ENCODE peak calls at places on chromosomes 12 and 14, in five cellular contexts. Z, B, C, R and M are unnamed samples.

GRCh38 chr12:67019070-67019469 is 250.1 kb upstream of the CAND1 start:
- DNase-seq in Z (no peak), B (no peak), C (no peak), R (peak; percentile 23), M (no peak)

GRCh38 chr14:90714811-90715210 is 101.4 kb downstream of the TTC7B start:
- DNase-seq in Z (no peak), B (no peak), C (no peak), R (peak; percentile 27), M (no peak)

GRCh38 chr12:11653215-11653753 is 3.8 kb downstream of the ETV6 start:
- DNase-seq in Z (no peak), B (peak; percentile 40), C (no peak), R (no peak), M (no peak)

GRCh38 chr14:69460093-69460701 is 24.3 kb upstream of the PLEKHD1 start:
- DNase-seq in Z (peak; percentile 33), B (peak; percentile 92), C (no peak), R (peak; percentile 86), M (peak; percentile 30)

GRCh38 chr12:18589316-18589715 is 148.5 kb downstream of the PLCZ1 start:
- DNase-seq in Z (no peak), B (no peak), C (no peak), R (peak; percentile 4), M (no peak)

GRCh38 chr14:22836301-22837058 is at the start of gene MMP14:
- DNase-seq in Z (no peak), B (peak; percentile 88), C (no peak), R (peak; percentile 93), M (no peak)

GRCh38 chr12:31007636-31008175 is 66.0 kb upstream of the DDX11 start:
- DNase-seq in Z (no peak), B (no peak), C (no peak), R (no peak), M (no peak)

GRCh38 chr14:30928462-30928861 is 54.1 kb downstream of the COCH start:
- DNase-seq in Z (no peak), B (no peak), C (no peak), R (peak; percentile 15), M (no peak)

GRCh38 chr14:23559010-23559920 is 3.2 kb downstream of the THTPA start:
- DNase-seq in Z (peak; percentile 52), B (peak; percentile 63), C (no peak), R (peak; percentile 44), M (peak; percentile 47)

GRCh38 chr14:75200451-75200850 is 24.0 kb upstream of the TMED10 start:
- DNase-seq in Z (no peak), B (no peak), C (no peak), R (no peak), M (no peak)

GRCh38 chr12:121916719-121917118 is 1.7 kb upstream of the CFAP251 start:
- DNase-seq in Z (no peak), B (peak; percentile 60), C (no peak), R (peak; percentile 51), M (no peak)

GRCh38 chr12:86230516-86231146 is 25.6 kb downstream of the MGAT4C start:
- DNase-seq in Z (no peak), B (peak; percentile 60), C (no peak), R (peak; percentile 31), M (no peak)

GRCh38 chr12:6768385-6769002 is 2.3 kb downstream of the PTMS start:
- DNase-seq in Z (no peak), B (no peak), C (no peak), R (peak; percentile 33), M (no peak)

GRCh38 chr12:16076553-16076952 is 165.4 kb downstream of the DERA start:
- DNase-seq in Z (no peak), B (peak; percentile 13), C (no peak), R (peak; percentile 11), M (no peak)

GRCh38 chr12:107402041-107403022 is 283.3 kb upstream of the PWP1 start:
- DNase-seq in Z (peak; percentile 48), B (peak; percentile 78), C (no peak), R (peak; percentile 74), M (peak; percentile 37)

GRCh38 chr12:6444031-6444430 is 724 bp upstream of the CD27 start:
- DNase-seq in Z (no peak), B (no peak), C (no peak), R (no peak), M (no peak)

GRCh38 chr14:22822619-22823551 is 6.8 kb upstream of the MRPL52 start:
- DNase-seq in Z (peak; percentile 56), B (peak; percentile 86), C (no peak), R (peak; percentile 97), M (peak; percentile 55)

GRCh38 chr14:53599221-53599945 is 357.2 kb downstream of the BMP4 start:
- DNase-seq in Z (no peak), B (no peak), C (no peak), R (peak; percentile 65), M (no peak)

GRCh38 chr12:53974084-53975018 is at the start of gene HOTAIR:
- DNase-seq in Z (no peak), B (no peak), C (no peak), R (no peak), M (no peak)

GRCh38 chr14:30194769-30195168 is 267.1 kb upstream of the PRKD1 start:
- DNase-seq in Z (no peak), B (no peak), C (no peak), R (peak; percentile 93), M (no peak)

GRCh38 chr12:113757223-113758002 is 208.7 kb downstream of the RBM19 start:
- DNase-seq in Z (no peak), B (no peak), C (no peak), R (no peak), M (no peak)